ENCODE peak calls at places on chromosome 11, in seven cellular contexts. D is PC-3; S is GM03348; F is HCEC 1CT; I is stromal cell of bone marrow; Q is naive thymus-derived CD4-positive, alpha-beta T cell; J is SJSA1. A is an unnamed sample.
A peak's percentile ranks its signal among the peaks of the same experiment; 100 is the strongest.

GRCh38 chr11:71525188-71525937 is 1.7 kb upstream of the KRTAP5-7 start:
- DNase-seq in D (peak; percentile 33), S (no peak), F (no peak), I (no peak), Q (no peak), J (no peak), A (no peak)

GRCh38 chr11:2417856-2418705 is 17.5 kb downstream of the TSSC4 start:
- DNase-seq in D (no peak), S (no peak), F (no peak), I (no peak), Q (no peak), J (no peak), A (no peak)

GRCh38 chr11:7098235-7098832 is 9.5 kb downstream of the RBMXL2 start:
- DNase-seq in D (peak; percentile 72), S (peak; percentile 69), F (peak; percentile 33), I (peak; percentile 17), Q (no peak), J (peak; percentile 14), A (peak; percentile 30)

GRCh38 chr11:85530596-85530995 is 96.5 kb downstream of the DLG2 start:
- DNase-seq in D (no peak), S (no peak), F (no peak), I (no peak), Q (no peak), J (no peak), A (no peak)

GRCh38 chr11:106827687-106828086 is 190.6 kb downstream of the GUCY1A2 start:
- DNase-seq in D (no peak), S (no peak), F (no peak), I (no peak), Q (no peak), J (no peak), A (no peak)

GRCh38 chr11:62514151-62514550 is 32.5 kb downstream of the AHNAK start:
- DNase-seq in D (no peak), S (no peak), F (no peak), I (no peak), Q (no peak), J (no peak), A (no peak)

GRCh38 chr11:85414175-85414574 is 213.0 kb downstream of the DLG2 start:
- DNase-seq in D (no peak), S (no peak), F (no peak), I (no peak), Q (no peak), J (no peak), A (no peak)

GRCh38 chr11:30992513-30992849 is 377.1 kb downstream of the DCDC1 start:
- DNase-seq in D (no peak), S (no peak), F (no peak), I (no peak), Q (no peak), J (no peak), A (no peak)

GRCh38 chr11:31870609-31871309 is 59.6 kb upstream of the PAX6 start:
- DNase-seq in D (peak; percentile 67), S (peak; percentile 70), F (no peak), I (peak; percentile 18), Q (no peak), J (peak; percentile 29), A (no peak)

GRCh38 chr11:126348806-126349582 is 6.5 kb upstream of the ST3GAL4 start:
- DNase-seq in D (no peak), S (peak; percentile 62), F (no peak), I (no peak), Q (no peak), J (no peak), A (no peak)

GRCh38 chr11:848988-849824 is 6.6 kb downstream of the TSPAN4 start:
- DNase-seq in D (no peak), S (no peak), F (no peak), I (no peak), Q (no peak), J (no peak), A (no peak)

GRCh38 chr11:122214080-122214479 is 98.1 kb upstream of the BLID start:
- DNase-seq in D (no peak), S (no peak), F (no peak), I (no peak), Q (no peak), J (no peak), A (no peak)

GRCh38 chr11:26234451-26234850 is 97.5 kb upstream of the ANO3 start:
- DNase-seq in D (peak; percentile 89), S (no peak), F (peak; percentile 78), I (no peak), Q (no peak), J (no peak), A (no peak)

GRCh38 chr11:92852946-92853345 is 116.5 kb upstream of the MTNR1B start:
- DNase-seq in D (no peak), S (no peak), F (no peak), I (no peak), Q (no peak), J (no peak), A (no peak)

GRCh38 chr11:76700177-76701100 is 29.9 kb upstream of the LRRC32 start:
- DNase-seq in D (peak; percentile 61), S (peak; percentile 93), F (peak; percentile 95), I (peak; percentile 71), Q (no peak), J (peak; percentile 62), A (no peak)

GRCh38 chr11:75510011-75510595 is 15.6 kb downstream of the GDPD5 start:
- DNase-seq in D (no peak), S (no peak), F (no peak), I (no peak), Q (no peak), J (no peak), A (no peak)

GRCh38 chr11:118910309-118911112 is 15.2 kb downstream of the BCL9L start:
- DNase-seq in D (peak; percentile 93), S (peak; percentile 93), F (peak; percentile 92), I (peak; percentile 87), Q (no peak), J (peak; percentile 77), A (no peak)

GRCh38 chr11:35932641-35933571 is 11.0 kb upstream of the LDLRAD3 start:
- DNase-seq in D (peak; percentile 41), S (no peak), F (peak; percentile 55), I (no peak), Q (no peak), J (no peak), A (no peak)

GRCh38 chr11:6737872-6738466 is 33.8 kb downstream of the OR2AG2 start:
- DNase-seq in D (peak; percentile 74), S (peak; percentile 57), F (peak; percentile 35), I (peak; percentile 10), Q (no peak), J (no peak), A (peak; percentile 58)

GRCh38 chr11:8335186-8335585 is 71.5 kb upstream of the LMO1 start:
- DNase-seq in D (no peak), S (no peak), F (no peak), I (no peak), Q (no peak), J (no peak), A (no peak)

GRCh38 chr11:114308689-114309089 is 12.5 kb downstream of the NNMT start:
- DNase-seq in D (no peak), S (peak; percentile 26), F (no peak), I (peak; percentile 94), Q (no peak), J (no peak), A (no peak)

GRCh38 chr11:130122141-130122575 is 37.4 kb upstream of the ST14 start:
- DNase-seq in D (peak; percentile 21), S (no peak), F (no peak), I (no peak), Q (no peak), J (no peak), A (peak; percentile 50)

GRCh38 chr11:35223429-35223828 is 84.5 kb downstream of the CD44 start:
- DNase-seq in D (no peak), S (peak; percentile 25), F (no peak), I (no peak), Q (no peak), J (no peak), A (no peak)

GRCh38 chr11:125941606-125942275 is 4.1 kb upstream of the VSIG10L2 start:
- DNase-seq in D (peak; percentile 72), S (peak; percentile 68), F (no peak), I (no peak), Q (no peak), J (no peak), A (no peak)

GRCh38 chr11:3344327-3344726 is 34.6 kb downstream of the ZNF195 start:
- DNase-seq in D (no peak), S (no peak), F (no peak), I (no peak), Q (no peak), J (no peak), A (no peak)

A was measured in naive B cell.